ENCODE peak calls at places on chromosomes 5 and 9, in six cellular contexts. One of them, this sample, is unnamed.

GRCh38 chr9:110452227-110452801 is 114.7 kb upstream of the TXNDC8 start:
- DNase-seq in lower lobe of right lung: no peak
- DNase-seq in DMS 273 treated with DMSO at 0.1 percent for 48 hours: no peak
- DNase-seq in NT2/D1: no peak
- DNase-seq in T-helper 22 cell: no peak
- DNase-seq in GM03348: peak; percentile 14
- DNase-seq in this sample: no peak

GRCh38 chr5:31854625-31855526 is 215.9 kb downstream of the PDZD2 start:
- DNase-seq in lower lobe of right lung: peak; percentile 69
- DNase-seq in DMS 273 treated with DMSO at 0.1 percent for 48 hours: peak; percentile 20
- DNase-seq in NT2/D1: peak; percentile 28
- DNase-seq in T-helper 22 cell: no peak
- DNase-seq in GM03348: peak; percentile 29
- DNase-seq in this sample: no peak

GRCh38 chr5:154221371-154221896 is 30.9 kb downstream of the GALNT10 start:
- DNase-seq in lower lobe of right lung: peak; percentile 53
- DNase-seq in DMS 273 treated with DMSO at 0.1 percent for 48 hours: no peak
- DNase-seq in NT2/D1: no peak
- DNase-seq in T-helper 22 cell: peak; percentile 17
- DNase-seq in GM03348: peak; percentile 80
- DNase-seq in this sample: peak; percentile 80

GRCh38 chr5:150068961-150069618 is 17.3 kb downstream of the CSF1R start:
- DNase-seq in lower lobe of right lung: no peak
- DNase-seq in DMS 273 treated with DMSO at 0.1 percent for 48 hours: no peak
- DNase-seq in NT2/D1: no peak
- DNase-seq in T-helper 22 cell: no peak
- DNase-seq in GM03348: no peak
- DNase-seq in this sample: no peak

GRCh38 chr9:33135086-33135958 is 31.8 kb downstream of the B4GALT1 start:
- DNase-seq in lower lobe of right lung: no peak
- DNase-seq in DMS 273 treated with DMSO at 0.1 percent for 48 hours: no peak
- DNase-seq in NT2/D1: no peak
- DNase-seq in T-helper 22 cell: no peak
- DNase-seq in GM03348: no peak
- DNase-seq in this sample: no peak

GRCh38 chr5:74538206-74538661 is 102.3 kb downstream of the ENC1 start:
- DNase-seq in lower lobe of right lung: peak; percentile 73
- DNase-seq in DMS 273 treated with DMSO at 0.1 percent for 48 hours: no peak
- DNase-seq in NT2/D1: no peak
- DNase-seq in T-helper 22 cell: no peak
- DNase-seq in GM03348: peak; percentile 73
- DNase-seq in this sample: peak; percentile 96

GRCh38 chr9:128340691-128341434 is 536 bp downstream of the SLC27A4 start:
- DNase-seq in lower lobe of right lung: no peak
- DNase-seq in DMS 273 treated with DMSO at 0.1 percent for 48 hours: no peak
- DNase-seq in NT2/D1: no peak
- DNase-seq in T-helper 22 cell: no peak
- DNase-seq in GM03348: no peak
- DNase-seq in this sample: no peak

GRCh38 chr9:133890583-133890982 is 101.5 kb downstream of the VAV2 start:
- DNase-seq in lower lobe of right lung: no peak
- DNase-seq in DMS 273 treated with DMSO at 0.1 percent for 48 hours: no peak
- DNase-seq in NT2/D1: no peak
- DNase-seq in T-helper 22 cell: no peak
- DNase-seq in GM03348: no peak
- DNase-seq in this sample: no peak

GRCh38 chr9:37511006-37511714 is 25.4 kb downstream of the POLR1E start:
- DNase-seq in lower lobe of right lung: no peak
- DNase-seq in DMS 273 treated with DMSO at 0.1 percent for 48 hours: no peak
- DNase-seq in NT2/D1: peak; percentile 47
- DNase-seq in T-helper 22 cell: no peak
- DNase-seq in GM03348: no peak
- DNase-seq in this sample: no peak

GRCh38 chr9:125110464-125110863 is 32.9 kb downstream of the SCAI start:
- DNase-seq in lower lobe of right lung: no peak
- DNase-seq in DMS 273 treated with DMSO at 0.1 percent for 48 hours: no peak
- DNase-seq in NT2/D1: no peak
- DNase-seq in T-helper 22 cell: no peak
- DNase-seq in GM03348: no peak
- DNase-seq in this sample: no peak

GRCh38 chr5:110900829-110901228 is 162.0 kb downstream of the SLC25A46 start:
- DNase-seq in lower lobe of right lung: no peak
- DNase-seq in DMS 273 treated with DMSO at 0.1 percent for 48 hours: no peak
- DNase-seq in NT2/D1: no peak
- DNase-seq in T-helper 22 cell: no peak
- DNase-seq in GM03348: no peak
- DNase-seq in this sample: peak; percentile 62

GRCh38 chr9:18393340-18394130 is 80.4 kb upstream of the ADAMTSL1 start:
- DNase-seq in lower lobe of right lung: no peak
- DNase-seq in DMS 273 treated with DMSO at 0.1 percent for 48 hours: peak; percentile 24
- DNase-seq in NT2/D1: no peak
- DNase-seq in T-helper 22 cell: no peak
- DNase-seq in GM03348: peak; percentile 53
- DNase-seq in this sample: peak; percentile 93

GRCh38 chr5:132099905-132100304 is 26.3 kb downstream of the CSF2 start:
- DNase-seq in lower lobe of right lung: no peak
- DNase-seq in DMS 273 treated with DMSO at 0.1 percent for 48 hours: no peak
- DNase-seq in NT2/D1: no peak
- DNase-seq in T-helper 22 cell: no peak
- DNase-seq in GM03348: no peak
- DNase-seq in this sample: no peak

GRCh38 chr9:79120533-79121315 is 451.0 kb upstream of the TLE4 start:
- DNase-seq in lower lobe of right lung: no peak
- DNase-seq in DMS 273 treated with DMSO at 0.1 percent for 48 hours: no peak
- DNase-seq in NT2/D1: no peak
- DNase-seq in T-helper 22 cell: no peak
- DNase-seq in GM03348: no peak
- DNase-seq in this sample: no peak

GRCh38 chr5:119083679-119084078 is 12.8 kb downstream of the DMXL1 start:
- DNase-seq in lower lobe of right lung: no peak
- DNase-seq in DMS 273 treated with DMSO at 0.1 percent for 48 hours: no peak
- DNase-seq in NT2/D1: no peak
- DNase-seq in T-helper 22 cell: no peak
- DNase-seq in GM03348: no peak
- DNase-seq in this sample: no peak

GRCh38 chr5:87413116-87413645 is 451 bp upstream of the CCNH start:
- DNase-seq in lower lobe of right lung: no peak
- DNase-seq in DMS 273 treated with DMSO at 0.1 percent for 48 hours: peak; percentile 28
- DNase-seq in NT2/D1: no peak
- DNase-seq in T-helper 22 cell: no peak
- DNase-seq in GM03348: no peak
- DNase-seq in this sample: no peak

GRCh38 chr5:71891406-71891805 is 172.3 kb downstream of the CARTPT start:
- DNase-seq in lower lobe of right lung: no peak
- DNase-seq in DMS 273 treated with DMSO at 0.1 percent for 48 hours: no peak
- DNase-seq in NT2/D1: no peak
- DNase-seq in T-helper 22 cell: no peak
- DNase-seq in GM03348: no peak
- DNase-seq in this sample: no peak

GRCh38 chr5:77663081-77663863 is 24.8 kb upstream of the OTP start:
- DNase-seq in lower lobe of right lung: no peak
- DNase-seq in DMS 273 treated with DMSO at 0.1 percent for 48 hours: no peak
- DNase-seq in NT2/D1: no peak
- DNase-seq in T-helper 22 cell: no peak
- DNase-seq in GM03348: peak; percentile 48
- DNase-seq in this sample: no peak

GRCh38 chr9:114717908-114718486 is 36.0 kb upstream of the TEX48 start:
- DNase-seq in lower lobe of right lung: no peak
- DNase-seq in DMS 273 treated with DMSO at 0.1 percent for 48 hours: no peak
- DNase-seq in NT2/D1: no peak
- DNase-seq in T-helper 22 cell: no peak
- DNase-seq in GM03348: no peak
- DNase-seq in this sample: no peak

GRCh38 chr5:127136908-127137307 is 63.6 kb upstream of the C5orf63 start:
- DNase-seq in lower lobe of right lung: no peak
- DNase-seq in DMS 273 treated with DMSO at 0.1 percent for 48 hours: no peak
- DNase-seq in NT2/D1: no peak
- DNase-seq in T-helper 22 cell: no peak
- DNase-seq in GM03348: no peak
- DNase-seq in this sample: no peak

GRCh38 chr9:2257530-2257929 is 242.4 kb downstream of the SMARCA2 start:
- DNase-seq in lower lobe of right lung: no peak
- DNase-seq in DMS 273 treated with DMSO at 0.1 percent for 48 hours: no peak
- DNase-seq in NT2/D1: no peak
- DNase-seq in T-helper 22 cell: no peak
- DNase-seq in GM03348: no peak
- DNase-seq in this sample: no peak

GRCh38 chr9:127021664-127022337 is 100.6 kb downstream of the ANGPTL2 start:
- DNase-seq in lower lobe of right lung: peak; percentile 59
- DNase-seq in DMS 273 treated with DMSO at 0.1 percent for 48 hours: peak; percentile 92
- DNase-seq in NT2/D1: no peak
- DNase-seq in T-helper 22 cell: no peak
- DNase-seq in GM03348: peak; percentile 94
- DNase-seq in this sample: peak; percentile 99

GRCh38 chr5:67880358-67880810 is 335.2 kb upstream of the PIK3R1 start:
- DNase-seq in lower lobe of right lung: no peak
- DNase-seq in DMS 273 treated with DMSO at 0.1 percent for 48 hours: no peak
- DNase-seq in NT2/D1: no peak
- DNase-seq in T-helper 22 cell: no peak
- DNase-seq in GM03348: no peak
- DNase-seq in this sample: no peak

GRCh38 chr5:132099073-132099748 is 25.6 kb downstream of the CSF2 start:
- DNase-seq in lower lobe of right lung: no peak
- DNase-seq in DMS 273 treated with DMSO at 0.1 percent for 48 hours: no peak
- DNase-seq in NT2/D1: no peak
- DNase-seq in T-helper 22 cell: no peak
- DNase-seq in GM03348: no peak
- DNase-seq in this sample: no peak

GRCh38 chr5:35777358-35778087 is 79.2 kb upstream of the IL7R start:
- DNase-seq in lower lobe of right lung: peak; percentile 55
- DNase-seq in DMS 273 treated with DMSO at 0.1 percent for 48 hours: peak; percentile 67
- DNase-seq in NT2/D1: peak; percentile 57
- DNase-seq in T-helper 22 cell: peak; percentile 41
- DNase-seq in GM03348: peak; percentile 46
- DNase-seq in this sample: peak; percentile 82

GRCh38 chr5:34690301-34690700 is 34.2 kb downstream of the RAI14 start:
- DNase-seq in lower lobe of right lung: no peak
- DNase-seq in DMS 273 treated with DMSO at 0.1 percent for 48 hours: no peak
- DNase-seq in NT2/D1: no peak
- DNase-seq in T-helper 22 cell: no peak
- DNase-seq in GM03348: no peak
- DNase-seq in this sample: no peak

GRCh38 chr9:34363619-34364351 is 12.9 kb downstream of the MYORG start:
- DNase-seq in lower lobe of right lung: no peak
- DNase-seq in DMS 273 treated with DMSO at 0.1 percent for 48 hours: no peak
- DNase-seq in NT2/D1: no peak
- DNase-seq in T-helper 22 cell: no peak
- DNase-seq in GM03348: no peak
- DNase-seq in this sample: no peak

GRCh38 chr9:137745541-137745991 is 126.8 kb downstream of the EHMT1 start:
- DNase-seq in lower lobe of right lung: no peak
- DNase-seq in DMS 273 treated with DMSO at 0.1 percent for 48 hours: no peak
- DNase-seq in NT2/D1: no peak
- DNase-seq in T-helper 22 cell: no peak
- DNase-seq in GM03348: no peak
- DNase-seq in this sample: no peak

GRCh38 chr9:77156646-77157371 is 20.5 kb upstream of the VPS13A start:
- DNase-seq in lower lobe of right lung: no peak
- DNase-seq in DMS 273 treated with DMSO at 0.1 percent for 48 hours: no peak
- DNase-seq in NT2/D1: no peak
- DNase-seq in T-helper 22 cell: no peak
- DNase-seq in GM03348: no peak
- DNase-seq in this sample: no peak

GRCh38 chr5:141811287-141812155 is 66.7 kb downstream of the PCDH1 start:
- DNase-seq in lower lobe of right lung: no peak
- DNase-seq in DMS 273 treated with DMSO at 0.1 percent for 48 hours: no peak
- DNase-seq in NT2/D1: no peak
- DNase-seq in T-helper 22 cell: peak; percentile 3
- DNase-seq in GM03348: peak; percentile 56
- DNase-seq in this sample: no peak

GRCh38 chr5:131064669-131065371 is 100.2 kb downstream of the HINT1 start:
- DNase-seq in lower lobe of right lung: no peak
- DNase-seq in DMS 273 treated with DMSO at 0.1 percent for 48 hours: no peak
- DNase-seq in NT2/D1: no peak
- DNase-seq in T-helper 22 cell: no peak
- DNase-seq in GM03348: no peak
- DNase-seq in this sample: no peak

GRCh38 chr9:112447283-112447761 is 39.3 kb upstream of the KIAA1958 start:
- DNase-seq in lower lobe of right lung: no peak
- DNase-seq in DMS 273 treated with DMSO at 0.1 percent for 48 hours: no peak
- DNase-seq in NT2/D1: no peak
- DNase-seq in T-helper 22 cell: no peak
- DNase-seq in GM03348: peak; percentile 63
- DNase-seq in this sample: peak; percentile 80

GRCh38 chr9:27528886-27529315 is 713 bp downstream of the MOB3B start:
- DNase-seq in lower lobe of right lung: peak; percentile 74
- DNase-seq in DMS 273 treated with DMSO at 0.1 percent for 48 hours: no peak
- DNase-seq in NT2/D1: peak; percentile 40
- DNase-seq in T-helper 22 cell: peak; percentile 12
- DNase-seq in GM03348: peak; percentile 39
- DNase-seq in this sample: no peak

GRCh38 chr9:63859475-63860215 is 1425.4 kb downstream of the FOXD4L5 start:
- DNase-seq in lower lobe of right lung: peak; percentile 57
- DNase-seq in DMS 273 treated with DMSO at 0.1 percent for 48 hours: no peak
- DNase-seq in NT2/D1: peak; percentile 11
- DNase-seq in T-helper 22 cell: no peak
- DNase-seq in GM03348: no peak
- DNase-seq in this sample: peak; percentile 41

GRCh38 chr5:30194595-30194994 is 998.9 kb upstream of the CDH6 start:
- DNase-seq in lower lobe of right lung: no peak
- DNase-seq in DMS 273 treated with DMSO at 0.1 percent for 48 hours: no peak
- DNase-seq in NT2/D1: no peak
- DNase-seq in T-helper 22 cell: no peak
- DNase-seq in GM03348: no peak
- DNase-seq in this sample: no peak

GRCh38 chr5:132850066-132850465 is 16.2 kb downstream of the GDF9 start:
- DNase-seq in lower lobe of right lung: no peak
- DNase-seq in DMS 273 treated with DMSO at 0.1 percent for 48 hours: no peak
- DNase-seq in NT2/D1: no peak
- DNase-seq in T-helper 22 cell: no peak
- DNase-seq in GM03348: no peak
- DNase-seq in this sample: no peak

This sample was measured in fibroblast of gingiva.